ENCODE peak calls at places on chromosomes 7 and 10, in eight cellular contexts. D is dorsolateral prefrontal cortex; X is psoas muscle; T is tibial artery; K is CD4-positive, alpha-beta T cell; Y is astrocyte; Q is adrenal gland; H is GM23338. O is an unnamed sample.
A peak's percentile ranks its signal among the peaks of the same experiment; 100 is the strongest.

GRCh38 chr7:150428671-150429451 is 21.6 kb upstream of the GIMAP8 start:
- DNase-seq in Y (peak; percentile 85), X (no peak), D (peak; percentile 82), K (no peak), T (no peak), H (peak; percentile 41), Q (peak; percentile 89), O (peak; percentile 92)

GRCh38 chr10:85648279-85648754 is 718.3 kb downstream of the GRID1 start:
- DNase-seq in X (peak; percentile 19), H (no peak), T (peak; percentile 69), K (no peak), Y (peak; percentile 12), Q (no peak), D (peak; percentile 65), O (no peak)

GRCh38 chr7:84492565-84493034 is 298.0 kb upstream of the SEMA3A start:
- DNase-seq in Y (no peak), K (no peak), X (no peak), H (no peak), T (no peak), D (no peak), Q (no peak), O (no peak)

GRCh38 chr7:5170251-5170650 is 19.8 kb upstream of the WIPI2 start:
- DNase-seq in T (no peak), X (no peak), Y (no peak), D (no peak), Q (no peak), K (no peak), H (no peak), O (no peak)

GRCh38 chr7:151462306-151462779 is 22.4 kb upstream of the CRYGN start:
- DNase-seq in Q (no peak), T (no peak), D (no peak), X (no peak), Y (no peak), K (no peak), H (peak; percentile 66), O (no peak)

GRCh38 chr7:49644402-49645166 is 128.9 kb upstream of the VWC2 start:
- DNase-seq in Q (no peak), H (peak; percentile 8), X (no peak), T (no peak), D (no peak), K (no peak), Y (no peak), O (no peak)

GRCh38 chr7:129919492-129919891 is 33.3 kb downstream of the UBE2H start:
- DNase-seq in Q (no peak), T (no peak), D (no peak), H (no peak), K (no peak), X (no peak), Y (no peak), O (no peak)

GRCh38 chr10:45427956-45428338 is 53.9 kb downstream of the ALOX5 start:
- DNase-seq in Q (no peak), T (no peak), D (no peak), H (no peak), K (no peak), Y (no peak), X (no peak), O (no peak)

GRCh38 chr10:71123023-71123422 is 89.3 kb upstream of the UNC5B start:
- DNase-seq in Q (no peak), X (no peak), T (no peak), Y (no peak), K (no peak), H (no peak), D (no peak), O (no peak)

DNA sequence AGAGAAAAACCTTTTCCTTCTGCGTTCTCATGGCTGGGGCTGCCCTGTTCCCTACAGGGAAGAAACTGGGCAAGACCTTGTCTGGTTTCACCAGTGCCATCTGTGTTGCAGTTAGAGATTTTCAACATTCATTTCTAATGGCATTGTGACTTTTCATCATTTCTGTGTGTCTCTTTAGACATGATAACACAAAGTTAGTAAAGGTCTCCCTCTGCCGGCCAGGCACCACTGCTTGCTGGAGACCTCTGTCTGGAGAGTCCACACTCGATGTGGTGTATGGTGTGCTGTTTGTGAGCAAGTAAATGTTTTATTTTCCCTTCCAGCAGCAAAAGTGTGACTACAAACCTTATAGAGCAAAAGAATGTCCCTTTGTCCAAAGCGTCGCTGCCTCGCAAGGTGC is 213.5 kb downstream of the PAXIP1 start:
- DNase-seq in D (peak; percentile 95), Q (no peak), K (no peak), H (no peak), Y (no peak), X (no peak), T (no peak), O (peak; percentile 10)
- H3K27me3 ChIP-seq in D (no peaks in the 10 kb centered on the region), Q (no peaks in the 10 kb centered on the region), K (peaks cover 3% of the 10 kb centered on the region), H (no peaks in the 10 kb centered on the region), Y (no peaks in the 10 kb centered on the region), X (no peaks in the 10 kb centered on the region), T (peaks cover 6% of the 10 kb centered on the region), O (no peaks in the 10 kb centered on the region)

GRCh38 chr10:124072106-124072505 is 21.3 kb downstream of the CHST15 start:
- DNase-seq in D (no peak), H (no peak), K (no peak), Y (no peak), X (no peak), T (no peak), Q (no peak), O (no peak)
- H3K27me3 ChIP-seq in D (no peaks in the 10 kb centered on the region), H (no peaks in the 10 kb centered on the region), K (no peaks in the 10 kb centered on the region), Y (peaks cover 12% of the 10 kb centered on the region), X (peaks cover 2% of the 10 kb centered on the region), T (no peaks in the 10 kb centered on the region), Q (no peaks in the 10 kb centered on the region), O (no peaks in the 10 kb centered on the region)

DNA sequence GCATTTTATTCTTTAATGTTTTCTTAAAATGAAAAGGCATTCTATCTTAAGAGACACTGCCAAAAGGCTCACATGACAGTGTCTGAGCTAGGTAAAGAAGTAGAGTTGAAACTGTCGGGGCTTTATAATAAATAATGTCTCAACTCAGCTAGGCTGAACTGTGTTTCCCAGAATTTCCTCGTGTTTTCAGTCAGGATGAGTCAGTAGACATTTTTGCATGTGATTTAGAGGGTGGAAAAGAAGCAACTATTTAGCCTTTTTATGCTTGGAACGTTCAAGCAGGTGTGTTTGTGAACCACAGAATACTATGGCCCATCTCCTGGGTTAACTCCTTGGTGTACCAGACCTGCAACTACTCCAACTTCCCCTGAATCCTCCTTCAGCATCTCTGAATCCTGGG is 23.4 kb upstream of the LIPA start:
- DNase-seq in Q (no peak), T (no peak), X (no peak), K (no peak), Y (peak; percentile 63), H (no peak), D (no peak), O (no peak)
- H3K27me3 ChIP-seq in Q (no peaks in the 10 kb centered on the region), T (no peaks in the 10 kb centered on the region), X (no peaks in the 10 kb centered on the region), K (no peaks in the 10 kb centered on the region), Y (no peaks in the 10 kb centered on the region), H (no peaks in the 10 kb centered on the region), D (no peaks in the 10 kb centered on the region), O (no peaks in the 10 kb centered on the region)

DNA sequence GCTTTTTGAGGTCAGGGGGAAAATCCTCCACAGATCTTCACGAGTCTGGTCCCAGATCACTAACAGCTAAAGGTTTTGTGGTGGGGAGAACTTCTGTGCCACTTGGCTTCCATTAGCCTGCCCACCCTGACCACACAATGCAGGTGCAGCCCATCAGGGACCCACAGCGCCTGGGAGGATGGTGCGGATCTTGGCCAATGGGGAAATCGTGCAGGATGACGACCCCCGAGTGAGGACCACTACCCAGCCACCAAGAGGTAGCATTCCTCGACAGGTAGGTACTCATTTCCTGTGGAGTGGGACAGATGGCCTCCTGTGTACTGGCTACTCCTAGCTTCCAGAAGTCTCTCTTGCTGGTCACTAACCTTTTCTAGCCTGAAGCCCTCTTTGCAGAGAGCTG is 1.5 kb downstream of the FAM241B start:
- DNase-seq in Q (no peak), Y (no peak), D (no peak), T (no peak), X (no peak), H (no peak), K (no peak), O (no peak)
- H3K27me3 ChIP-seq in Q (no peaks in the 10 kb centered on the region), Y (peaks cover 2% of the 10 kb centered on the region), D (no peaks in the 10 kb centered on the region), T (no peaks in the 10 kb centered on the region), X (no peaks in the 10 kb centered on the region), H (peaks cover 26% of the 10 kb centered on the region), K (no peaks in the 10 kb centered on the region), O (no peaks in the 10 kb centered on the region)

GRCh38 chr7:128235469-128235868 is 5.6 kb upstream of the LEP start:
- DNase-seq in T (no peak), Q (no peak), H (peak; percentile 18), X (no peak), D (peak; percentile 17), Y (no peak), K (no peak), O (no peak)
- H3K27me3 ChIP-seq in T (peaks cover 11% of the 10 kb centered on the region), Q (peaks cover 2% of the 10 kb centered on the region), H (no peaks in the 10 kb centered on the region), X (peaks cover 7% of the 10 kb centered on the region), D (peaks cover 1% of the 10 kb centered on the region), Y (peaks cover 7% of the 10 kb centered on the region), K (peaks cover 3% of the 10 kb centered on the region), O (no peaks in the 10 kb centered on the region)

GRCh38 chr10:4892681-4893080 is 66.7 kb downstream of the AKR1E2 start:
- DNase-seq in Q (no peak), T (no peak), Y (no peak), D (no peak), K (no peak), H (no peak), X (no peak), O (no peak)

GRCh38 chr10:4885142-4885541 is 59.1 kb downstream of the AKR1E2 start:
- DNase-seq in T (no peak), Y (no peak), Q (no peak), K (no peak), X (no peak), H (no peak), D (no peak), O (no peak)

GRCh38 chr10:4894335-4894734 is 68.3 kb downstream of the AKR1E2 start:
- DNase-seq in H (no peak), X (no peak), T (no peak), K (no peak), D (no peak), Q (no peak), Y (no peak), O (no peak)

GRCh38 chr10:4889959-4890358 is 64.0 kb downstream of the AKR1E2 start:
- DNase-seq in T (no peak), K (no peak), X (no peak), D (no peak), H (no peak), Q (no peak), Y (no peak), O (no peak)
- H3K27me3 ChIP-seq in T (no peaks in the 10 kb centered on the region), K (no peaks in the 10 kb centered on the region), X (no peaks in the 10 kb centered on the region), D (no peaks in the 10 kb centered on the region), H (no peaks in the 10 kb centered on the region), Q (no peaks in the 10 kb centered on the region), Y (no peaks in the 10 kb centered on the region), O (no peaks in the 10 kb centered on the region)

GRCh38 chr7:155426543-155427410 is 31.2 kb upstream of the EN2 start:
- DNase-seq in X (no peak), Y (no peak), Q (no peak), K (no peak), T (no peak), H (no peak), D (no peak), O (no peak)
- H3K27me3 ChIP-seq in X (peaks cover 15% of the 10 kb centered on the region), Y (peaks cover 5% of the 10 kb centered on the region), Q (no peaks in the 10 kb centered on the region), K (peaks cover 3% of the 10 kb centered on the region), T (peaks cover 64% of the 10 kb centered on the region), H (no peaks in the 10 kb centered on the region), D (peaks cover 17% of the 10 kb centered on the region), O (no peaks in the 10 kb centered on the region)

GRCh38 chr7:116399808-116400207 is 99.7 kb upstream of the CAV2 start:
- DNase-seq in T (no peak), X (no peak), H (no peak), K (no peak), Q (no peak), Y (peak; percentile 89), D (no peak), O (peak; percentile 7)
- H3K27me3 ChIP-seq in T (no peaks in the 10 kb centered on the region), X (no peaks in the 10 kb centered on the region), H (no peaks in the 10 kb centered on the region), K (peaks cover 13% of the 10 kb centered on the region), Q (no peaks in the 10 kb centered on the region), Y (no peaks in the 10 kb centered on the region), D (no peaks in the 10 kb centered on the region), O (no peaks in the 10 kb centered on the region)

O was measured in MG63.